ENCODE peak calls at places on chromosomes 5 and 9, in eight cellular contexts. One of them, this sample, is unnamed. For H3K4me1, the result is how much of the 10 kb centered on the place peaks cover.

GRCh38 chr9:113898596-113898995 is 22.5 kb downstream of the ZNF618 start:
- DNase-seq in PC-9: no peak
- DNase-seq in H9: no peak
- DNase-seq in GM23338: no peak
- DNase-seq in neural progenitor cell: no peak
- DNase-seq in fibroblast of lung: no peak
- DNase-seq in MM.1S: no peak
- DNase-seq in GM23248: no peak
- DNase-seq in this sample: no peak

GRCh38 chr5:172820046-172820767 is 13.8 kb upstream of the ERGIC1 start:
- DNase-seq in fibroblast of lung: peak
- DNase-seq in H9: no peak
- DNase-seq in PC-9: no peak
- DNase-seq in GM23248: peak
- DNase-seq in neural progenitor cell: no peak
- DNase-seq in GM23338: no peak
- DNase-seq in MM.1S: no peak
- DNase-seq in this sample: peak

GRCh38 chr5:162410365-162410764 is 342.8 kb downstream of the GABRG2 start:
- DNase-seq in MM.1S: no peak
- DNase-seq in GM23248: no peak
- DNase-seq in fibroblast of lung: no peak
- DNase-seq in H9: no peak
- DNase-seq in GM23338: no peak
- DNase-seq in neural progenitor cell: no peak
- DNase-seq in PC-9: no peak
- DNase-seq in this sample: no peak

GRCh38 chr5:171309526-171310333 is 682 bp downstream of the TLX3 start:
- DNase-seq in MM.1S: no peak
- DNase-seq in GM23338: no peak
- DNase-seq in GM23248: no peak
- DNase-seq in neural progenitor cell: peak
- DNase-seq in H9: peak
- DNase-seq in fibroblast of lung: no peak
- DNase-seq in PC-9: no peak
- DNase-seq in this sample: no peak

GRCh38 chr9:74035786-74036185 is 461.3 kb upstream of the RORB start:
- DNase-seq in fibroblast of lung: peak
- DNase-seq in MM.1S: no peak
- DNase-seq in neural progenitor cell: no peak
- DNase-seq in PC-9: no peak
- DNase-seq in GM23248: no peak
- DNase-seq in GM23338: no peak
- DNase-seq in H9: no peak
- DNase-seq in this sample: peak

GRCh38 chr5:124634820-124635323 is 111.6 kb downstream of the ZNF608 start:
- DNase-seq in fibroblast of lung: peak
- DNase-seq in MM.1S: no peak
- DNase-seq in PC-9: no peak
- DNase-seq in H9: no peak
- DNase-seq in GM23338: no peak
- DNase-seq in GM23248: peak
- DNase-seq in neural progenitor cell: no peak
- DNase-seq in this sample: peak

GRCh38 chr5:176780951-176781350 is 29.4 kb upstream of the UNC5A start:
- DNase-seq in H9: peak
- DNase-seq in neural progenitor cell: no peak
- DNase-seq in GM23338: no peak
- DNase-seq in PC-9: peak
- DNase-seq in GM23248: no peak
- DNase-seq in MM.1S: no peak
- DNase-seq in fibroblast of lung: no peak
- DNase-seq in this sample: no peak

GRCh38 chr5:134140530-134141201 is 26.2 kb downstream of the TCF7 start:
- DNase-seq in GM23338: peak
- DNase-seq in H9: peak
- DNase-seq in neural progenitor cell: peak
- DNase-seq in fibroblast of lung: peak
- DNase-seq in PC-9: peak
- DNase-seq in MM.1S: peak
- DNase-seq in GM23248: peak
- DNase-seq in this sample: peak

DNA sequence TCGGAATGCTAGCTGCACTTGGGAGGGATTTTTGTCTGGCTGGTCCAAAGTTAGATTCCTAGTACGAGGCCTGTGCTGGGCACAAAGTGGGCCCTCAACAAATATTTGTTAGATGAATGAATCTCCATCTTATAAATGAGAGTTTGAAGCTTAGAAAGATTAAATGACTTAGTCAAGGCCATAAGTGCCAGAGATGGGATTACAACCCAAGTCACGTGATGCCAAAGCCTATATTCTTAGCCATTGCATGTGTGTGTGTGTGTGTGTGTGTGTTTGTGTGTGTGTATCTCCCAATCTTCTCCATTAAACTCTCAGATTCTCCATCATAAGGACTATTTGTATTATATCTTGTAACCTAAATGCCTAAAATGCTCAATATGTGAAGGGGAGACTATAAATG is 130.8 kb upstream of the MAP1B start:
- DNase-seq in H9: no peak
- DNase-seq in GM23248: no peak
- DNase-seq in fibroblast of lung: no peak
- DNase-seq in neural progenitor cell: no peak
- DNase-seq in MM.1S: no peak
- DNase-seq in GM23338: no peak
- DNase-seq in PC-9: no peak
- DNase-seq in this sample: no peak
- H3K4me1 ChIP-seq in H9: under half
- H3K4me1 ChIP-seq in GM23248: under half
- H3K4me1 ChIP-seq in fibroblast of lung: under half
- H3K4me1 ChIP-seq in neural progenitor cell: under half
- H3K4me1 ChIP-seq in MM.1S: under half
- H3K4me1 ChIP-seq in GM23338: under half
- H3K4me1 ChIP-seq in PC-9: under half
- H3K4me1 ChIP-seq in this sample: under half

GRCh38 chr5:112996830-112997374 is 20.3 kb downstream of the DCP2 start:
- DNase-seq in fibroblast of lung: peak
- DNase-seq in MM.1S: no peak
- DNase-seq in H9: no peak
- DNase-seq in GM23338: no peak
- DNase-seq in GM23248: no peak
- DNase-seq in PC-9: no peak
- DNase-seq in neural progenitor cell: no peak
- DNase-seq in this sample: no peak

GRCh38 chr5:113000466-113000865 is 23.9 kb downstream of the DCP2 start:
- DNase-seq in H9: no peak
- DNase-seq in PC-9: no peak
- DNase-seq in MM.1S: no peak
- DNase-seq in GM23248: no peak
- DNase-seq in neural progenitor cell: no peak
- DNase-seq in GM23338: no peak
- DNase-seq in fibroblast of lung: peak
- DNase-seq in this sample: peak

GRCh38 chr5:112998296-112998695 is 21.7 kb downstream of the DCP2 start:
- DNase-seq in neural progenitor cell: no peak
- DNase-seq in MM.1S: no peak
- DNase-seq in H9: no peak
- DNase-seq in fibroblast of lung: no peak
- DNase-seq in PC-9: no peak
- DNase-seq in GM23248: no peak
- DNase-seq in GM23338: no peak
- DNase-seq in this sample: no peak

DNA sequence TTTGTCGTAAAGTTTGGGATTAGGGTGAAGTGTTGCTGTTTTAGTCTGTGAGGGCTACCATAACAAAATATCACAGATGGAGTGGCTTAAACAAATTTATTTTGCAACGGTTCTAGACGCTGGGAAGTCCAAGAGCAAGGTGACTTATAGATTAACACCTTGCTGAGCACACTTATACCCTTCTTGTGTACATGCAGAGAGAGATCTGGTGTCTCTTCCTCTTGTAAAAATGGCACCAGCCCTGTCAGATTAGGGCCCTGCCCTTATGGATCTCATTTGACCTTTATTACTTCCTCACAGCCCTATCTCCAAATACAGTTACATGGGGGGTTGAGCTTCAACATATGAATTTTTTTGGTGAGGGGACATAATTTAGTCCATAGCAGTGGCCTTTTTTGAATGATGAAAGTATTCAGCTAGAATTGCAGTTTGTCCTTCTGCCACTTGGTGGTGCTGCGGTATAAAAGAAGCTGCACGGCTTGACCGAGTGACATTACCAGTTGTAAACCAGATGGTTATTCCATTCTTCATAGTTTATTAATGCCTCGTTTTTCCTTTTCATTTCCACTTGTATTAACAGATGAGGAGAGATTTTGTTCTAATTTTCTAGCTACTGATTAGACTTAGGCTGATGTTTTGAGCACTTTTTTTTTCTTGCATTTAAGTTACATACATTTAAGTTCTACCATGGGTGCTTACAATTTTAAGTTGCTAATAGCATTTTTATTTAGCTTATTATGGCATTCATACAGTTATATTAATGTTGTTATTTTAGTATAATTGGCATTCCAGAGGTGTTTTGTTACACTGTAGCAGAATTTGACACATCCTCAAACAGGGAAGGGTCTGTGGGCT is 19.4 kb downstream of the DCP2 start:
- DNase-seq in MM.1S: peak
- DNase-seq in GM23338: peak
- DNase-seq in PC-9: peak
- DNase-seq in H9: peak
- DNase-seq in GM23248: peak
- DNase-seq in neural progenitor cell: peak
- DNase-seq in fibroblast of lung: peak
- DNase-seq in this sample: peak
- H2AFZ ChIP-seq in MM.1S: no peak
- H2AFZ ChIP-seq in GM23338: no peak
- H2AFZ ChIP-seq in PC-9: no peak
- H2AFZ ChIP-seq in H9: no peak
- H2AFZ ChIP-seq in GM23248: no peak
- H2AFZ ChIP-seq in neural progenitor cell: no peak
- H2AFZ ChIP-seq in fibroblast of lung: no peak
- H2AFZ ChIP-seq in this sample: no peak

GRCh38 chr9:133572821-133573361 is 36.3 kb downstream of the FAM163B start:
- DNase-seq in H9: no peak
- DNase-seq in MM.1S: no peak
- DNase-seq in GM23338: no peak
- DNase-seq in fibroblast of lung: no peak
- DNase-seq in PC-9: no peak
- DNase-seq in neural progenitor cell: no peak
- DNase-seq in GM23248: peak
- DNase-seq in this sample: no peak

GRCh38 chr9:133574791-133575672 is 34.2 kb downstream of the FAM163B start:
- DNase-seq in MM.1S: no peak
- DNase-seq in GM23248: no peak
- DNase-seq in GM23338: no peak
- DNase-seq in H9: no peak
- DNase-seq in fibroblast of lung: no peak
- DNase-seq in PC-9: no peak
- DNase-seq in neural progenitor cell: no peak
- DNase-seq in this sample: no peak

GRCh38 chr9:133575673-133576590 is 33.3 kb downstream of the FAM163B start:
- DNase-seq in GM23248: no peak
- DNase-seq in H9: no peak
- DNase-seq in fibroblast of lung: no peak
- DNase-seq in MM.1S: no peak
- DNase-seq in neural progenitor cell: no peak
- DNase-seq in GM23338: no peak
- DNase-seq in PC-9: no peak
- DNase-seq in this sample: no peak

GRCh38 chr9:133571896-133572595 is 37.1 kb downstream of the FAM163B start:
- DNase-seq in H9: no peak
- DNase-seq in GM23338: no peak
- DNase-seq in MM.1S: no peak
- DNase-seq in PC-9: no peak
- DNase-seq in GM23248: no peak
- DNase-seq in fibroblast of lung: no peak
- DNase-seq in neural progenitor cell: no peak
- DNase-seq in this sample: no peak

GRCh38 chr9:133573791-133574515 is 35.2 kb downstream of the FAM163B start:
- DNase-seq in neural progenitor cell: no peak
- DNase-seq in H9: no peak
- DNase-seq in PC-9: no peak
- DNase-seq in GM23248: no peak
- DNase-seq in MM.1S: no peak
- DNase-seq in GM23338: no peak
- DNase-seq in fibroblast of lung: no peak
- DNase-seq in this sample: no peak
- H3K4me1 ChIP-seq in neural progenitor cell: under half
- H3K4me1 ChIP-seq in H9: under half
- H3K4me1 ChIP-seq in PC-9: under half
- H3K4me1 ChIP-seq in GM23248: under half
- H3K4me1 ChIP-seq in MM.1S: under half
- H3K4me1 ChIP-seq in GM23338: under half
- H3K4me1 ChIP-seq in fibroblast of lung: under half
- H3K4me1 ChIP-seq in this sample: under half

GRCh38 chr5:71834575-71834974 is 115.5 kb downstream of the CARTPT start:
- DNase-seq in neural progenitor cell: no peak
- DNase-seq in MM.1S: no peak
- DNase-seq in fibroblast of lung: no peak
- DNase-seq in H9: no peak
- DNase-seq in GM23338: no peak
- DNase-seq in GM23248: no peak
- DNase-seq in PC-9: no peak
- DNase-seq in this sample: no peak

GRCh38 chr5:71828641-71829040 is 109.6 kb downstream of the CARTPT start:
- DNase-seq in neural progenitor cell: no peak
- DNase-seq in GM23338: no peak
- DNase-seq in GM23248: peak
- DNase-seq in H9: no peak
- DNase-seq in fibroblast of lung: peak
- DNase-seq in MM.1S: peak
- DNase-seq in PC-9: no peak
- DNase-seq in this sample: peak

GRCh38 chr5:71829206-71829605 is 110.1 kb downstream of the CARTPT start:
- DNase-seq in MM.1S: no peak
- DNase-seq in GM23248: no peak
- DNase-seq in H9: no peak
- DNase-seq in GM23338: no peak
- DNase-seq in PC-9: no peak
- DNase-seq in neural progenitor cell: no peak
- DNase-seq in fibroblast of lung: no peak
- DNase-seq in this sample: no peak

GRCh38 chr5:71832812-71833456 is 113.9 kb downstream of the CARTPT start:
- DNase-seq in neural progenitor cell: no peak
- DNase-seq in MM.1S: no peak
- DNase-seq in H9: no peak
- DNase-seq in GM23248: no peak
- DNase-seq in fibroblast of lung: no peak
- DNase-seq in PC-9: no peak
- DNase-seq in GM23338: no peak
- DNase-seq in this sample: no peak

DNA sequence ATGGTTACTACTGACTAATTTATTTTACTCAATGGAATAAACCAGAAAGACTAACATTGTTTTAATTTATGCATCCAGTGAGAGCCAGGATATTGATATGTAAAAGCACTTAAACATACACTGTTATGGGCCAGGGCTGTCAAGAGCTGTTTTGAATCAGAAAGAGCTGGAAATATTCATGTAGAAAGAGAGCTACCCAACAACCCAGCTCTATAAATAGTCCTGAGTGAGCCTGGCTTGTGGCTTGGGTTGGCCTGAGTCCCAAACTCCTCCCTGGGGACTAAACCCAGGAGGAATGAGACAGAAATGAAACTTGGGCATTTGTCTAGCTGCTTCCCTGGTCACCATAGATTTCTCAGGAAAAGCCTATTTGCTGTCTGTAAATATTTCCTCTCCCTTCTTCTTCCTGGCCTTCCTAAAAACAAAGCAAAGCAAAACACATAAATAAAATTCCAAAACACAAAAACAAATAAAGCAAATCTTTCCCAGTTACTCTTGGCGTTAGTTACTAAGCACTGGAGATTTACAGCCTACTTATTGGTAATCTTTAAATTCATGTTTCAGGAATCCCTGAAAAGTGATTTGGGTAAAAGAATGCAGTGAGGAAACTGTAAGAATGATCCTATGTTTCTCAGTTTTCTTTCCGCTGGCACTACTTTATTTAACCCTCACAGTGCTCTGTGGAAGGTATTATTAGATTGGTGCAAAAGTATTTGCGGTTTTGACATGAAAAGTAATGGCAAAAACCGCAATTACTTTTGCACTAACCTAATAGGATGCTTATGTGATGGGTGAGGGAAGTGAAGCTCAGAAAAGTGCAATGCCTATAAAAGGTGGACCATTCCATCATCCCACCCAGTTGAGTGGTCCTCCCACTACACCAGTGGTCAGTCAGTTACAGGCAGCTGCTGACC is 111.8 kb downstream of the CARTPT start:
- DNase-seq in H9: no peak
- DNase-seq in GM23338: peak
- DNase-seq in GM23248: peak
- DNase-seq in PC-9: peak
- DNase-seq in neural progenitor cell: no peak
- DNase-seq in fibroblast of lung: peak
- DNase-seq in MM.1S: no peak
- DNase-seq in this sample: peak
- H2AFZ ChIP-seq in H9: no peak
- H2AFZ ChIP-seq in GM23338: no peak
- H2AFZ ChIP-seq in GM23248: peak
- H2AFZ ChIP-seq in PC-9: no peak
- H2AFZ ChIP-seq in neural progenitor cell: no peak
- H2AFZ ChIP-seq in fibroblast of lung: peak
- H2AFZ ChIP-seq in MM.1S: no peak
- H2AFZ ChIP-seq in this sample: peak